ENCODE peak calls at places on chromosomes 6 and 20, in eight cellular contexts. One of them, this sample, is unnamed.
A peak's percentile ranks its signal among the peaks of the same experiment; 100 is the strongest.

GRCh38 chr20:5065489-5066383 is 54.0 kb downstream of the PCNA start:
- DNase-seq in tibial nerve: no peak
- DNase-seq in heart left ventricle: peak; percentile 66
- DNase-seq in heart right ventricle: peak; percentile 16
- DNase-seq in tibial artery: peak; percentile 76
- DNase-seq in hepatocyte: no peak
- DNase-seq in esophagus squamous epithelium: peak; percentile 17
- DNase-seq in cardiac muscle cell: no peak
- DNase-seq in this sample: no peak

GRCh38 chr6:17280552-17281090 is 540 bp upstream of the RBM24 start:
- DNase-seq in tibial nerve: no peak
- DNase-seq in heart left ventricle: peak; percentile 87
- DNase-seq in heart right ventricle: peak; percentile 61
- DNase-seq in tibial artery: peak; percentile 51
- DNase-seq in hepatocyte: peak; percentile 62
- DNase-seq in esophagus squamous epithelium: no peak
- DNase-seq in cardiac muscle cell: peak; percentile 94
- DNase-seq in this sample: no peak

GRCh38 chr20:46802696-46803445 is 91.8 kb upstream of the EYA2 start:
- DNase-seq in tibial nerve: no peak
- DNase-seq in heart left ventricle: no peak
- DNase-seq in heart right ventricle: no peak
- DNase-seq in tibial artery: no peak
- DNase-seq in hepatocyte: peak; percentile 26
- DNase-seq in esophagus squamous epithelium: no peak
- DNase-seq in cardiac muscle cell: no peak
- DNase-seq in this sample: no peak

GRCh38 chr20:23583526-23583925 is 15.2 kb upstream of the CST9L start:
- DNase-seq in tibial nerve: no peak
- DNase-seq in heart left ventricle: no peak
- DNase-seq in heart right ventricle: no peak
- DNase-seq in tibial artery: no peak
- DNase-seq in hepatocyte: no peak
- DNase-seq in esophagus squamous epithelium: no peak
- DNase-seq in cardiac muscle cell: no peak
- DNase-seq in this sample: no peak

GRCh38 chr20:17808357-17808756 is 108.6 kb downstream of the BANF2 start:
- DNase-seq in tibial nerve: peak; percentile 58
- DNase-seq in heart left ventricle: peak; percentile 72
- DNase-seq in heart right ventricle: peak; percentile 81
- DNase-seq in tibial artery: peak; percentile 78
- DNase-seq in hepatocyte: peak; percentile 45
- DNase-seq in esophagus squamous epithelium: no peak
- DNase-seq in cardiac muscle cell: peak; percentile 27
- DNase-seq in this sample: no peak

GRCh38 chr6:8557019-8557748 is 121.8 kb upstream of the SLC35B3 start:
- DNase-seq in tibial nerve: no peak
- DNase-seq in heart left ventricle: no peak
- DNase-seq in heart right ventricle: no peak
- DNase-seq in tibial artery: no peak
- DNase-seq in hepatocyte: no peak
- DNase-seq in esophagus squamous epithelium: no peak
- DNase-seq in cardiac muscle cell: no peak
- DNase-seq in this sample: no peak

GRCh38 chr6:98672681-98673475 is 161.5 kb upstream of the POU3F2 start:
- DNase-seq in tibial nerve: no peak
- DNase-seq in heart left ventricle: no peak
- DNase-seq in heart right ventricle: no peak
- DNase-seq in tibial artery: no peak
- DNase-seq in hepatocyte: no peak
- DNase-seq in esophagus squamous epithelium: no peak
- DNase-seq in cardiac muscle cell: no peak
- DNase-seq in this sample: no peak

GRCh38 chr20:20440473-20440872 is 72.6 kb downstream of the INSM1 start:
- DNase-seq in tibial nerve: no peak
- DNase-seq in heart left ventricle: no peak
- DNase-seq in heart right ventricle: no peak
- DNase-seq in tibial artery: no peak
- DNase-seq in hepatocyte: no peak
- DNase-seq in esophagus squamous epithelium: no peak
- DNase-seq in cardiac muscle cell: no peak
- DNase-seq in this sample: no peak

GRCh38 chr6:31822038-31822821 is 5.3 kb upstream of the HSPA1B start:
- DNase-seq in tibial nerve: peak; percentile 77
- DNase-seq in heart left ventricle: peak; percentile 93
- DNase-seq in heart right ventricle: peak; percentile 88
- DNase-seq in tibial artery: peak; percentile 90
- DNase-seq in hepatocyte: peak; percentile 88
- DNase-seq in esophagus squamous epithelium: peak; percentile 25
- DNase-seq in cardiac muscle cell: peak; percentile 65
- DNase-seq in this sample: peak; percentile 55

GRCh38 chr6:169370054-169370453 is 116.4 kb upstream of the THBS2 start:
- DNase-seq in tibial nerve: no peak
- DNase-seq in heart left ventricle: peak; percentile 34
- DNase-seq in heart right ventricle: no peak
- DNase-seq in tibial artery: no peak
- DNase-seq in hepatocyte: no peak
- DNase-seq in esophagus squamous epithelium: no peak
- DNase-seq in cardiac muscle cell: no peak
- DNase-seq in this sample: no peak

GRCh38 chr6:159718634-159719033 is 8.7 kb upstream of the WTAP start:
- DNase-seq in tibial nerve: no peak
- DNase-seq in heart left ventricle: no peak
- DNase-seq in heart right ventricle: no peak
- DNase-seq in tibial artery: no peak
- DNase-seq in hepatocyte: no peak
- DNase-seq in esophagus squamous epithelium: no peak
- DNase-seq in cardiac muscle cell: no peak
- DNase-seq in this sample: no peak

GRCh38 chr20:46023999-46024398 is 5.0 kb upstream of the SLC12A5 start:
- DNase-seq in tibial nerve: no peak
- DNase-seq in heart left ventricle: no peak
- DNase-seq in heart right ventricle: no peak
- DNase-seq in tibial artery: no peak
- DNase-seq in hepatocyte: no peak
- DNase-seq in esophagus squamous epithelium: no peak
- DNase-seq in cardiac muscle cell: no peak
- DNase-seq in this sample: no peak

GRCh38 chr20:62019144-62019805 is 46.4 kb downstream of the TAF4 start:
- DNase-seq in tibial nerve: no peak
- DNase-seq in heart left ventricle: no peak
- DNase-seq in heart right ventricle: no peak
- DNase-seq in tibial artery: no peak
- DNase-seq in hepatocyte: no peak
- DNase-seq in esophagus squamous epithelium: no peak
- DNase-seq in cardiac muscle cell: no peak
- DNase-seq in this sample: no peak

GRCh38 chr20:36218380-36219064 is 17.8 kb upstream of the AAR2 start:
- DNase-seq in tibial nerve: no peak
- DNase-seq in heart left ventricle: no peak
- DNase-seq in heart right ventricle: no peak
- DNase-seq in tibial artery: no peak
- DNase-seq in hepatocyte: no peak
- DNase-seq in esophagus squamous epithelium: no peak
- DNase-seq in cardiac muscle cell: no peak
- DNase-seq in this sample: no peak

DNA sequence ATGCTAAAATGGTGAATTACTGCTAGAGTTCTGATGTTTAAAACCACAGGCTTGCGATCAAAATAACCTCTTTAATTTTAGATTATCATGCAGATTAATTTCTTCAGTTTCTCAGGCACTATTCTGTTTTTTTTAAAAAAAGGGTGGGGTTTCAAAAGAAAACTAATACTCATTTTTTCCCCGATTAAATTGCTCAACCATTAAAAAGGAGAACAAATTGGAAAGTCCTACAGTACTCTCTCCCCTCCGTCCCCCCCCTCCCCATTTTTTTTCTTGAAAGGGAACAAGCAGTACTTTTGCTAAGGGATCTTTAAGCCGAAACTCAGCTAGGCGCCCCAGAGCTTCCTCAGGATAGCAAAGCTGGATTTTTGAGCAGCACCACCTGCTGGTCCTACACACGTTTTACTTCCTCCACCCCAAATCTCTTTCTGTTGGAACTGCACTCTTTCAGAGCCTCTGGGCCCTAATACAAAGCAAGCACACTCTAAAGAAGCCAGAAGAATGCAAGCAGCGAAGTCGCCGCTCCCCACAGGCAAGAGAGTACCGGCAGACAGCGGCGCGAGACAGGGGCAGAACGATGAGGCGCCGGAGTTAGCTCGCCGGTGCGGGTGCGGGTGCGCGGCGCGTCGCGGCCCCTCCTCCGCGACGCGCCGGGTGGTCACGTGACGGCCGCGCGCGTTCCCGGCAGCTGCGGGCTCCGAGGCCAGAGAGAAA is at the start of gene RNF146:
- DNase-seq in tibial nerve: peak; percentile 71
- DNase-seq in heart left ventricle: peak; percentile 85
- DNase-seq in heart right ventricle: peak; percentile 81
- DNase-seq in tibial artery: peak; percentile 83
- DNase-seq in hepatocyte: peak; percentile 91
- DNase-seq in esophagus squamous epithelium: peak; percentile 67
- DNase-seq in cardiac muscle cell: peak; percentile 86
- DNase-seq in this sample: peak; percentile 52
- TF ChIP-seq CTCF in tibial nerve: peak; percentile 81
- TF ChIP-seq CTCF in heart left ventricle: peak; percentile 82
- TF ChIP-seq CTCF in heart right ventricle: peak; percentile 53
- TF ChIP-seq CTCF in tibial artery: peak; percentile 69
- TF ChIP-seq CTCF in hepatocyte: peak; percentile 93
- TF ChIP-seq CTCF in esophagus squamous epithelium: peak; percentile 74
- TF ChIP-seq CTCF in cardiac muscle cell: peak; percentile 81
- TF ChIP-seq CTCF in this sample: peak; percentile 71

GRCh38 chr20:61230-61629 is 26.2 kb upstream of the DEFB125 start:
- DNase-seq in tibial nerve: no peak
- DNase-seq in heart left ventricle: no peak
- DNase-seq in heart right ventricle: no peak
- DNase-seq in tibial artery: no peak
- DNase-seq in hepatocyte: no peak
- DNase-seq in esophagus squamous epithelium: no peak
- DNase-seq in cardiac muscle cell: no peak
- DNase-seq in this sample: no peak

GRCh38 chr20:61757-62156 is 25.7 kb upstream of the DEFB125 start:
- DNase-seq in tibial nerve: no peak
- DNase-seq in heart left ventricle: no peak
- DNase-seq in heart right ventricle: no peak
- DNase-seq in tibial artery: no peak
- DNase-seq in hepatocyte: no peak
- DNase-seq in esophagus squamous epithelium: no peak
- DNase-seq in cardiac muscle cell: no peak
- DNase-seq in this sample: no peak

GRCh38 chr20:64766-65322 is 22.6 kb upstream of the DEFB125 start:
- DNase-seq in tibial nerve: no peak
- DNase-seq in heart left ventricle: no peak
- DNase-seq in heart right ventricle: no peak
- DNase-seq in tibial artery: no peak
- DNase-seq in hepatocyte: no peak
- DNase-seq in esophagus squamous epithelium: no peak
- DNase-seq in cardiac muscle cell: no peak
- DNase-seq in this sample: no peak

GRCh38 chr20:62487-62886 is 25.0 kb upstream of the DEFB125 start:
- DNase-seq in tibial nerve: no peak
- DNase-seq in heart left ventricle: no peak
- DNase-seq in heart right ventricle: no peak
- DNase-seq in tibial artery: no peak
- DNase-seq in hepatocyte: no peak
- DNase-seq in esophagus squamous epithelium: no peak
- DNase-seq in cardiac muscle cell: no peak
- DNase-seq in this sample: no peak

GRCh38 chr20:64026-64603 is 23.4 kb upstream of the DEFB125 start:
- DNase-seq in tibial nerve: no peak
- DNase-seq in heart left ventricle: no peak
- DNase-seq in heart right ventricle: no peak
- DNase-seq in tibial artery: no peak
- DNase-seq in hepatocyte: no peak
- DNase-seq in esophagus squamous epithelium: no peak
- DNase-seq in cardiac muscle cell: no peak
- DNase-seq in this sample: no peak
- H3K9me3 ChIP-seq in tibial nerve: no peaks in the 10 kb centered on the region
- H3K9me3 ChIP-seq in heart left ventricle: no peaks in the 10 kb centered on the region
- H3K9me3 ChIP-seq in heart right ventricle: no peaks in the 10 kb centered on the region
- H3K9me3 ChIP-seq in tibial artery: no peaks in the 10 kb centered on the region
- H3K9me3 ChIP-seq in hepatocyte: no peaks in the 10 kb centered on the region
- H3K9me3 ChIP-seq in esophagus squamous epithelium: no peaks in the 10 kb centered on the region
- H3K9me3 ChIP-seq in cardiac muscle cell: no peaks in the 10 kb centered on the region
- H3K9me3 ChIP-seq in this sample: peaks cover 12% of the 10 kb centered on the region

GRCh38 chr6:158629376-158630221 is 14.9 kb downstream of the DYNLT1 start:
- DNase-seq in tibial nerve: no peak
- DNase-seq in heart left ventricle: no peak
- DNase-seq in heart right ventricle: no peak
- DNase-seq in tibial artery: no peak
- DNase-seq in hepatocyte: no peak
- DNase-seq in esophagus squamous epithelium: no peak
- DNase-seq in cardiac muscle cell: peak; percentile 56
- DNase-seq in this sample: peak; percentile 37

GRCh38 chr6:158633127-158633526 is 11.4 kb downstream of the DYNLT1 start:
- DNase-seq in tibial nerve: no peak
- DNase-seq in heart left ventricle: no peak
- DNase-seq in heart right ventricle: no peak
- DNase-seq in tibial artery: no peak
- DNase-seq in hepatocyte: no peak
- DNase-seq in esophagus squamous epithelium: no peak
- DNase-seq in cardiac muscle cell: no peak
- DNase-seq in this sample: no peak

GRCh38 chr6:158630944-158631616 is 13.5 kb downstream of the DYNLT1 start:
- DNase-seq in tibial nerve: peak; percentile 47
- DNase-seq in heart left ventricle: peak; percentile 66
- DNase-seq in heart right ventricle: no peak
- DNase-seq in tibial artery: peak; percentile 87
- DNase-seq in hepatocyte: no peak
- DNase-seq in esophagus squamous epithelium: no peak
- DNase-seq in cardiac muscle cell: no peak
- DNase-seq in this sample: no peak

GRCh38 chr6:158634695-158635426 is 9.7 kb downstream of the DYNLT1 start:
- DNase-seq in tibial nerve: no peak
- DNase-seq in heart left ventricle: no peak
- DNase-seq in heart right ventricle: no peak
- DNase-seq in tibial artery: no peak
- DNase-seq in hepatocyte: no peak
- DNase-seq in esophagus squamous epithelium: no peak
- DNase-seq in cardiac muscle cell: no peak
- DNase-seq in this sample: no peak

GRCh38 chr6:158631678-158632537 is 12.6 kb downstream of the DYNLT1 start:
- DNase-seq in tibial nerve: peak; percentile 53
- DNase-seq in heart left ventricle: peak; percentile 87
- DNase-seq in heart right ventricle: peak; percentile 81
- DNase-seq in tibial artery: peak; percentile 85
- DNase-seq in hepatocyte: peak; percentile 68
- DNase-seq in esophagus squamous epithelium: no peak
- DNase-seq in cardiac muscle cell: no peak
- DNase-seq in this sample: no peak
- H3K27ac ChIP-seq in tibial nerve: peak overlapping the region; percentile 71
- H3K27ac ChIP-seq in heart left ventricle: peak overlapping the region; percentile 71
- H3K27ac ChIP-seq in heart right ventricle: peak overlapping the region; percentile 77
- H3K27ac ChIP-seq in tibial artery: peak overlapping the region; percentile 94
- H3K27ac ChIP-seq in hepatocyte: peak overlapping the region; percentile 76
- H3K27ac ChIP-seq in esophagus squamous epithelium: peak overlapping the region; percentile 71
- H3K27ac ChIP-seq in cardiac muscle cell: peak overlapping the region; percentile 24
- H3K27ac ChIP-seq in this sample: peak overlapping the region; percentile 26

DNA sequence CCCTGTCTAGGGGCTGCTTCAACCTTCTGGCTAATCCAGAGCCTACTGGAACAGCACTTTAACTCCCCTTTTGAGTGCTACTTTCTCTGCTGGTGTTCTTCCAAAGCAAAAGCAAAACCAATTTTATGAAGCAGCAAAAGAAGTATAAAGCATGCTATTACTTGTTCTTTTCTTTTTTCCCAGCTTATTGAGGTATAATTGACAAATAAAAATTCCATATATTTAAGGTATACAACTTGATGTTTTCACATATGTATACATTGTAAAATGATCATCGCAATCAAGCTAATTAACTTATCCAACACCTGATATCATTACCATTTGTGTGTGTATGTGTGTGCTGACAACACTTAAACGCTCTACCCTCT is 14.9 kb downstream of the ID4 start:
- DNase-seq in tibial nerve: no peak
- DNase-seq in heart left ventricle: no peak
- DNase-seq in heart right ventricle: no peak
- DNase-seq in tibial artery: no peak
- DNase-seq in hepatocyte: no peak
- DNase-seq in esophagus squamous epithelium: no peak
- DNase-seq in cardiac muscle cell: no peak
- DNase-seq in this sample: no peak
- TF ChIP-seq CTCF in tibial nerve: no peak
- TF ChIP-seq CTCF in heart left ventricle: no peak
- TF ChIP-seq CTCF in heart right ventricle: no peak
- TF ChIP-seq CTCF in tibial artery: no peak
- TF ChIP-seq CTCF in hepatocyte: no peak
- TF ChIP-seq CTCF in esophagus squamous epithelium: no peak
- TF ChIP-seq CTCF in cardiac muscle cell: no peak
- TF ChIP-seq CTCF in this sample: no peak